ENCODE peak calls at places on chromosomes 4 and X, in seven cellular contexts. S is HCT116; M is adrenal gland; I is CD4-positive, alpha-beta memory T cell; O is foreskin fibroblast; P is CD4-positive, CD25-positive, alpha-beta regulatory T cell; U is lung. G is an unnamed sample.

GRCh38 chr4:156999175-156999517 is 27.5 kb upstream of the PDGFC start:
- DNase-seq in S (peak), M (peak), I (no peak), O (peak), P (no peak), U (peak), G (no peak)

GRCh38 chr4:153634737-153635353 is 49.2 kb upstream of the TLR2 start:
- DNase-seq in S (no peak), M (no peak), I (peak), O (peak), P (peak), U (no peak), G (peak)

GRCh38 chr4:109294468-109295020 is 7.9 kb downstream of the COL25A1 start:
- DNase-seq in S (no peak), M (no peak), I (no peak), O (no peak), P (no peak), U (no peak), G (no peak)

GRCh38 chr4:19195696-19196095 is 1056.0 kb upstream of the SLIT2 start:
- DNase-seq in S (no peak), M (no peak), I (no peak), O (no peak), P (no peak), U (no peak), G (no peak)

GRCh38 chr4:113384600-113384999 is 335.1 kb downstream of the ANK2 start:
- DNase-seq in S (peak), M (no peak), I (no peak), O (peak), P (no peak), U (no peak), G (no peak)

GRCh38 chrX:70313503-70313902 is 23.6 kb downstream of the KIF4A start:
- DNase-seq in S (no peak), M (no peak), I (no peak), O (peak), P (no peak), U (no peak), G (no peak)

GRCh38 chr4:7375427-7375826 is 59.3 kb downstream of the PSAPL1 start:
- DNase-seq in S (no peak), M (no peak), I (no peak), O (no peak), P (no peak), U (no peak), G (no peak)

GRCh38 chr4:118931791-118932190 is 43.1 kb downstream of the SYNPO2 start:
- DNase-seq in S (no peak), M (no peak), I (no peak), O (no peak), P (no peak), U (no peak), G (no peak)

GRCh38 chr4:87659247-87659931 is 9.3 kb downstream of the DMP1 start:
- DNase-seq in S (peak), M (no peak), I (no peak), O (no peak), P (no peak), U (no peak), G (no peak)

GRCh38 chr4:86496094-86497060 is 97.7 kb upstream of the PTPN13 start:
- DNase-seq in S (peak), M (peak), I (peak), O (peak), P (peak), U (no peak), G (peak)

GRCh38 chrX:149996515-149996914 is 58.2 kb upstream of the EOLA2 start:
- DNase-seq in S (no peak), M (no peak), I (no peak), O (no peak), P (no peak), U (no peak), G (no peak)

GRCh38 chrX:36957425-36958328 is 50.5 kb upstream of the FAM47C start:
- DNase-seq in S (no peak), M (no peak), I (no peak), O (no peak), P (no peak), U (peak), G (no peak)

GRCh38 chr4:2817701-2818350 is 24.9 kb downstream of the SH3BP2 start:
- DNase-seq in S (peak), M (no peak), I (no peak), O (no peak), P (no peak), U (no peak), G (no peak)

GRCh38 chrX:150983526-150984163 is 510 bp downstream of the HMGB3 start:
- DNase-seq in S (no peak), M (no peak), I (no peak), O (no peak), P (no peak), U (no peak), G (no peak)

GRCh38 chr4:170652571-170652970 is 562.8 kb upstream of the AADAT start:
- DNase-seq in S (no peak), M (no peak), I (no peak), O (no peak), P (no peak), U (no peak), G (no peak)

GRCh38 chrX:143633530-143634372 is 2.1 kb downstream of the SLITRK4 start:
- DNase-seq in S (no peak), M (peak), I (no peak), O (no peak), P (no peak), U (no peak), G (no peak)

GRCh38 chr4:114277690-114278089 is 298.2 kb upstream of the ARSJ start:
- DNase-seq in S (no peak), M (no peak), I (no peak), O (peak), P (no peak), U (no peak), G (no peak)

GRCh38 chrX:148670277-148670676 is 169.9 kb downstream of the AFF2 start:
- DNase-seq in S (no peak), M (no peak), I (no peak), O (no peak), P (no peak), U (no peak), G (no peak)
- H3K4me3 ChIP-seq in S (no peak), M (no peak), I (no peak), O (no peak), P (no peak), U (no peak), G (no peak)

DNA sequence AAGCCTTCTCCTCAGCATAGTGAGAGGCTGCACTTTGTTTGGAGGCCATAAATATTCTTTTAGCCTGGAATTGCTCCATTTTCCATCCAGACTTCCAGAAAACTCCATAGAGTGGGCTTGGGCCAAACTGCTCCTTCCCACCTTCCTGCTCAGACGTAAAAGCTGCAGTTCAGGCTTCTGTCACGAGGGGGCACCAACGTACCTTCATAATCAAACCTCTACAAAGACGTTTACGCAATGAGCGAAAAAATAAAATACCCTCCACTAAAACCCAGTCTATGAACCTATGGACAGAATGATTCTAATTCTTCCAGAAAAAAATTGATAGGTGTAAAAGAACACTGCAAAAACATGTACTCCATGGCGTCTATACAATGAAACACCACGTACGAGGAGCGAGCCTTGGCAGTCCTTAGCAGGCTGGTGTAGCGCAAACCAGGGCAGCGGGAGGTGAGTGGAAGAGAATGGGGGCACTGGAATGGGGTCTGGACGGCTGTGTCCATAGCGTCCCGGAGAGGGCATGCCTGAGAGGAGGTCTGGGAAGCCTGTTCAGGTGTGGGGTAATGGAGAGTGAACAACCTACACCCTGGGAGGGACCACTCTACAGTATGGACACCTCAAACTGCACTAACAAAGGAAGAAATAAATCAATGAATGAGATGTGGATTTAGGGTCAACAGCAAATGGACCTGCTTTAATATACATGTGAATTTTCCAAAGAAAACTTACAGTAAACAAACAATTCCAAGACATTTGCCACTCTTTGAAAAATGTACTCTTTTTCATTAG is 14.3 kb upstream of the RAB40A start:
- DNase-seq in S (peak), M (peak), I (peak), O (no peak), P (peak), U (peak), G (peak)
- H3K4me3 ChIP-seq in S (no peak), M (no peak), I (no peak), O (peak), P (peak), U (no peak), G (no peak)

GRCh38 chrX:119686087-119686639 is 6.8 kb downstream of the SEPTIN6 start:
- DNase-seq in S (no peak), M (no peak), I (no peak), O (no peak), P (peak), U (no peak), G (no peak)

GRCh38 chrX:119685225-119686066 is 7.5 kb downstream of the SEPTIN6 start:
- DNase-seq in S (no peak), M (peak), I (peak), O (no peak), P (peak), U (no peak), G (peak)

GRCh38 chrX:119684916-119685224 is 8.1 kb downstream of the SEPTIN6 start:
- DNase-seq in S (no peak), M (no peak), I (no peak), O (no peak), P (no peak), U (no peak), G (no peak)

GRCh38 chrX:119688856-119689455 is 4.0 kb downstream of the SEPTIN6 start:
- DNase-seq in S (no peak), M (no peak), I (peak), O (no peak), P (peak), U (no peak), G (no peak)

DNA sequence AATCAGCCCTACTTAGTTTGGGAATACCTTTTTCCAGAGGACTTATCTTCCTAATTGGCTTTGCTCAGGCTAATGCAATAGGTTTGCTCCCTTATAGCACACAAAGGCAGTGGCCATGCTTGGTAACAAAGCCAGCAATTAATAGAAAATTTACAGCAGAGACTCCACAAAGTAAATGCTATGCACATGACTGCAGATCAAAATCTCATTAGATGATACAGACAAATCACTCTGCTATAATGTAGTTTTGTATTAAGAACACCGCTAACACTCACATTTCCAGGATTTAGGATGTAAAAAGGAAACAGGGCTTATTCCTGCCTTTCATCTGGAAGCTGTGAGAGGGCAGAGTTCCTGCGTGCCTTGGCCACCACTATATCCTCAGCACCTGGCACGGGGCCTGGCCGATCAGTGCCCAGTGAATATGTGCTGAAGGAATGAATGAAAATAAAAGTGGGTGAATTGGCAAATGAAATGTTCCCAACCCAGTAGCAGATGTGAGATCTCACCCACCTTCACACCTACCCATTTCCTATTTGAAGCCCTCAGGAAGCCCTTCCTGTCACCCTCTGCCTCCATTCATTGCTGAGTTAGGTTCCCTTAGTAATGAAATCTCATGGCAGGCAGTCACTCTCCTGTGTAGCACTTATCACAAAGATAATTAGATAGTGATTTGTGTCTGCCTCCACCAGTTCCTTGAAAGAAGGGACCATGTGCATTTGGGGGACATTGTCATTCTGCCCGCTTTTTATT is 5.1 kb downstream of the SEPTIN6 start:
- DNase-seq in S (no peak), M (no peak), I (no peak), O (no peak), P (peak), U (no peak), G (no peak)
- H3K4me3 ChIP-seq in S (no peak), M (no peak), I (peak), O (no peak), P (peak), U (no peak), G (no peak)

GRCh38 chr4:52684896-52685295 is 25.8 kb upstream of the USP46 start:
- DNase-seq in S (no peak), M (no peak), I (no peak), O (no peak), P (no peak), U (no peak), G (no peak)
- H3K4me3 ChIP-seq in S (no peak), M (no peak), I (no peak), O (no peak), P (no peak), U (no peak), G (no peak)

GRCh38 chr4:825063-825968 is 613 bp downstream of the CPLX1 start:
- DNase-seq in S (no peak), M (no peak), I (peak), O (peak), P (no peak), U (no peak), G (no peak)
- H3K4me3 ChIP-seq in S (peak), M (no peak), I (no peak), O (no peak), P (no peak), U (no peak), G (no peak)

GRCh38 chrX:104151037-104151436 is 5.8 kb downstream of the SLC25A53 start:
- DNase-seq in S (no peak), M (no peak), I (no peak), O (no peak), P (no peak), U (no peak), G (no peak)

DNA sequence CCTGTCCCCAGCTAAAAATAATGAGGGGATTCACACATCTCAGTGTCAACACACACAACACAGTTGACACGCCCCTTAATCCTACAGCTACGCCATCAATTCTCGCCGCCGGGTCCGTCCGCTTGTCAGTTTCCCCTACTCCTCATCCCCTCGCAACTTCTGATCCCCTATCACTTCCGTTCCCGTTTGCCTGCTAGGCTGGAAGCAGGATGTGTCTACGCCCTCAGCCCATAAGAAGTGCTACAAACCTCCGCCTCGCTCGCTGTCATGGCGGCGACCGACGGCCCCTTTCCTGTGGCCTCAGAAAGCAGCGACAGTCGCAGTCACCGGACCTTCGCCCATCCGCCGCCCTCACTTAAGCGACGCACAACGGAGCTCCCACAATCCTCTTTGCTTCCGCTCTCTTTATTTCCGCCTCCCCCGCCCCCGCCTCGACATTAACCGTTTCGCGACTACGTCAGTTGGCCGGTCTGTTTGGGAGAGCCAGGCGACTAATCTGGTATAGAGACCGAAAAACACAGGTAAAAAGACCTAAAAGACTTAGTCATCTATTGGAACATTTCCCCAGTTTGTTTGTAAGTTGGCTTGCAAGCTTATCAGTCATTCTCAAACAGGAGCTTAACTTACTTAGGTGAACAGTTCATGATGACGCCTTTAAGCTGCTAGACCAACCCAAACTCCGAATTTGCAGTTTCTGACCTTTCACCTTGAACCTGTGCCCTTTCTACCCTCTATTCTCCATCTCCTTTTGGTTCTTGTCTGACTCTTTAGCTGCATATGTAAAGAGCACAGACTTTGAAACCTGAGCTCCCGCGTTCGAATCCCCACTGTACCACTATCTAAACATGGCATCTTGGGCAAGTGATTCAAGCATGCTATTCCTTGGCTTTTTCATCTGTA is at the start of gene SLC25A53:
- DNase-seq in S (peak), M (peak), I (peak), O (peak), P (peak), U (peak), G (peak)
- H3K4me3 ChIP-seq in S (peak), M (peak), I (peak), O (peak), P (peak), U (peak), G (peak)

DNA sequence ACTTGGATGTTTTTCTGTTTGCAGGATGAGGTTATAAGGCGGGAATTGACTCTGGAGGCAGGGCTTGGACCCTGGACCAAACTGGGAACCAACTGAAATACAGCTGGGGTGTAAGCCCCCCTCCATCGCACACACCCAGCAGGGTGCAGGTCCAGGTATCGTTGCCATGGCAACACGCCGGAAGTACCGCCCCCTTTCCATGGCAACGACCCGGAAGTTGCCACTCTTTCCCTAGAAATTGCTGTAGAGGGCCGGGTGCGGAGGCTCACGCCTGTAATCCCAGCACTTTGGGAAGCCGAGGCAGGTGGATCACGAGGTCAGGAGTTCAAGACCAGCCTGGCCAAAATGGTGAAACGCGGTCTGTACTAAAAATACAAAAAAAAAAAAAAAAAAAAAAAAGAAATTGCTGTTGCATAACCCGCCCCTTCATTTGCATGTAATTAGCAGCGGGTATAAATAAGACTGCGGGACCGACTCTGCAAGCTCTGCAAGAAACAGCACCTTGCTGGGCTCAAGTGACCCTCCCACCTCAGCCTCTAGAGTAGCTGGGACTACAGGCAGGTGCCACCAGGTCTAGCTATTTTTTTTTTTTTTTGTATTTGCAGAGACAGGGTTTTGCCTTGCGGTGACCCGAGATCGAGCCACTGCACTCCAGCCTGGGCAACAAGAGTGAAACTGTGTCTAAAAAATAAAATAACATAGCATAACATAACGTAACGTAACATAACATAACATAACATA is 139.6 kb downstream of the CRLF2 start:
- DNase-seq in S (peak), M (no peak), I (no peak), O (no peak), P (no peak), U (no peak), G (no peak)
- H3K4me3 ChIP-seq in S (peak), M (no peak), I (no peak), O (no peak), P (no peak), U (no peak), G (no peak)

GRCh38 chr4:183808102-183808466 is 97.0 kb upstream of the STOX2 start:
- DNase-seq in S (no peak), M (no peak), I (no peak), O (no peak), P (no peak), U (no peak), G (no peak)
- H3K4me3 ChIP-seq in S (no peak), M (no peak), I (no peak), O (no peak), P (no peak), U (no peak), G (no peak)

GRCh38 chrX:23332101-23332887 is 2.4 kb upstream of the PTCHD1 start:
- DNase-seq in S (no peak), M (no peak), I (no peak), O (no peak), P (no peak), U (no peak), G (no peak)

GRCh38 chrX:23334536-23334870 is at the start of gene PTCHD1:
- DNase-seq in S (no peak), M (no peak), I (no peak), O (no peak), P (no peak), U (no peak), G (no peak)

GRCh38 chrX:23332888-23333821 is 1.5 kb upstream of the PTCHD1 start:
- DNase-seq in S (no peak), M (no peak), I (no peak), O (no peak), P (no peak), U (no peak), G (no peak)

GRCh38 chrX:23333842-23334535 is 660 bp upstream of the PTCHD1 start:
- DNase-seq in S (no peak), M (no peak), I (no peak), O (no peak), P (no peak), U (no peak), G (no peak)

GRCh38 chrX:23334871-23335599 is 386 bp downstream of the PTCHD1 start:
- DNase-seq in S (no peak), M (no peak), I (no peak), O (no peak), P (no peak), U (no peak), G (no peak)
- H3K4me3 ChIP-seq in S (no peak), M (no peak), I (no peak), O (no peak), P (no peak), U (peak), G (no peak)

G was measured in HL-60.